ENCODE peak calls at places on chromosomes 13 and 19, in six cellular contexts. U is HEK293T; H is activated CD8-positive, alpha-beta memory T cell treated with anti-CD3 and anti-CD28 coated beads for 1 hour; X is fibroblast of the conjunctiva; M is tibial artery; P is stimulated activated CD8-positive, alpha-beta memory T cell treated with anti-CD3 and anti-CD28 coated beads, Interleukin-2, amount 100 ng/mL, for 48 hours. I is an unnamed sample.

GRCh38 chr19:46958542-46958941 is 61.1 kb upstream of the NPAS1 start:
- DNase-seq in U (no peak), H (no peak), X (no peak), M (no peak), P (no peak), I (no peak)

GRCh38 chr13:101514695-101515275 is 62.3 kb downstream of the ITGBL1 start:
- DNase-seq in U (peak), H (no peak), X (peak), M (no peak), P (no peak), I (peak)

GRCh38 chr19:12786149-12786870 is 5.0 kb upstream of the JUNB start:
- DNase-seq in U (no peak), H (no peak), X (no peak), M (peak), P (no peak), I (no peak)

GRCh38 chr19:11504502-11505031 is 1.1 kb downstream of the ZNF653 start:
- DNase-seq in U (no peak), H (no peak), X (no peak), M (no peak), P (no peak), I (no peak)

GRCh38 chr13:106213028-106213427 is 322.4 kb downstream of the EFNB2 start:
- DNase-seq in U (no peak), H (no peak), X (no peak), M (no peak), P (no peak), I (no peak)

GRCh38 chr19:900302-901111 is 7.2 kb downstream of the RNU6-9 start:
- DNase-seq in U (peak), H (no peak), X (no peak), M (no peak), P (no peak), I (no peak)

GRCh38 chr13:89029062-89029461 is 1357.9 kb downstream of the SLITRK5 start:
- DNase-seq in U (no peak), H (no peak), X (no peak), M (no peak), P (no peak), I (peak)

GRCh38 chr13:30394798-30395191 is 27.5 kb upstream of the UBE2L5 start:
- DNase-seq in U (no peak), H (no peak), X (no peak), M (no peak), P (no peak), I (no peak)

GRCh38 chr19:2038284-2039081 is 12.6 kb downstream of the MKNK2 start:
- DNase-seq in U (no peak), H (no peak), X (no peak), M (no peak), P (no peak), I (no peak)

I was measured in foreskin melanocyte.